ENCODE peak calls at places on chromosomes 5 and 9, in six cellular contexts. L is HS-5, O is NCI-H510A treated with DMSO at 0.1 percent for 48 hours, J is globus pallidus, D is ACHN, Q is hypothalamus. G is an unnamed sample.

GRCh38 chr9:19689324-19690087 is 99.3 kb downstream of the SLC24A2 start:
- DNase-seq in L (peak), O (no peak), J (no peak), D (no peak), Q (no peak), G (peak)

GRCh38 chr5:55364537-55365055 is 56.8 kb downstream of the MTREX start:
- DNase-seq in L (no peak), O (no peak), J (no peak), D (no peak), Q (no peak), G (no peak)

GRCh38 chr9:115013998-115014397 is 83.6 kb upstream of the TNFSF8 start:
- DNase-seq in L (no peak), O (peak), J (peak), D (peak), Q (peak), G (no peak)

GRCh38 chr5:27328480-27328879 is 290.1 kb upstream of the CDH9 start:
- DNase-seq in L (peak), O (no peak), J (no peak), D (no peak), Q (no peak), G (peak)

GRCh38 chr9:101176384-101176783 is 147.9 kb downstream of the PLPPR1 start:
- DNase-seq in L (no peak), O (no peak), J (no peak), D (peak), Q (no peak), G (no peak)

GRCh38 chr5:2751592-2752021 is at the start of gene IRX2:
- DNase-seq in L (no peak), O (no peak), J (peak), D (peak), Q (peak), G (peak)

GRCh38 chr5:50711280-50711679 is 44.8 kb downstream of the PARP8 start:
- DNase-seq in L (no peak), O (no peak), J (peak), D (peak), Q (no peak), G (no peak)

GRCh38 chr9:85515021-85515420 is 226.7 kb downstream of the AGTPBP1 start:
- DNase-seq in L (no peak), O (no peak), J (no peak), D (no peak), Q (no peak), G (peak)

GRCh38 chr5:113202904-113203716 is 226.5 kb downstream of the DCP2 start:
- DNase-seq in L (no peak), O (no peak), J (no peak), D (no peak), Q (no peak), G (peak)

GRCh38 chr5:132640613-132641012 is 17.4 kb upstream of the IL13 start:
- DNase-seq in L (no peak), O (no peak), J (no peak), D (no peak), Q (no peak), G (no peak)

GRCh38 chr9:36820392-36820861 is 213.6 kb downstream of the PAX5 start:
- DNase-seq in L (no peak), O (no peak), J (no peak), D (no peak), Q (no peak), G (no peak)

GRCh38 chr5:131532016-131532640 is 102.9 kb downstream of the RAPGEF6 start:
- DNase-seq in L (no peak), O (no peak), J (peak), D (no peak), Q (no peak), G (no peak)

GRCh38 chr5:177447611-177448243 is 1.1 kb downstream of the PRR7 start:
- DNase-seq in L (peak), O (no peak), J (peak), D (peak), Q (peak), G (no peak)

GRCh38 chr5:54580997-54581741 is 63.6 kb downstream of the SNX18 start:
- DNase-seq in L (no peak), O (no peak), J (no peak), D (no peak), Q (no peak), G (no peak)

GRCh38 chr5:170861855-170862766 is at the start of gene RANBP17:
- DNase-seq in L (no peak), O (peak), J (no peak), D (peak), Q (peak), G (peak)

GRCh38 chr5:53607896-53608295 is 47.5 kb downstream of the NDUFS4 start:
- DNase-seq in L (no peak), O (no peak), J (no peak), D (no peak), Q (no peak), G (no peak)

GRCh38 chr9:27572566-27572917 is 739 bp downstream of the C9orf72 start:
- DNase-seq in L (no peak), O (peak), J (peak), D (peak), Q (no peak), G (peak)

GRCh38 chr9:34190996-34191892 is 12.4 kb downstream of the UBAP1 start:
- DNase-seq in L (no peak), O (peak), J (no peak), D (peak), Q (no peak), G (no peak)

GRCh38 chr9:121694001-121694400 is 42.6 kb downstream of the DAB2IP start:
- DNase-seq in L (no peak), O (no peak), J (no peak), D (no peak), Q (no peak), G (no peak)

GRCh38 chr9:4662108-4662988 is at the start of gene PLPP6:
- DNase-seq in L (no peak), O (peak), J (peak), D (peak), Q (peak), G (peak)

GRCh38 chr9:82419827-82420486 is 431.4 kb downstream of the SPATA31D1 start:
- DNase-seq in L (no peak), O (no peak), J (no peak), D (no peak), Q (no peak), G (no peak)

GRCh38 chr9:124869986-124870560 is 8.1 kb downstream of the ARPC5L start:
- DNase-seq in L (no peak), O (peak), J (no peak), D (peak), Q (no peak), G (no peak)

GRCh38 chr9:134908524-134909364 is 9.0 kb downstream of the FCN1 start:
- DNase-seq in L (no peak), O (no peak), J (no peak), D (no peak), Q (no peak), G (no peak)

GRCh38 chr5:39506216-39506615 is 81.4 kb upstream of the DAB2 start:
- DNase-seq in L (no peak), O (no peak), J (no peak), D (no peak), Q (no peak), G (no peak)

GRCh38 chr9:121463026-121463827 is 36.4 kb downstream of the GGTA1 start:
- DNase-seq in L (no peak), O (peak), J (no peak), D (peak), Q (peak), G (no peak)

GRCh38 chr5:108220834-108221233 is 161.1 kb downstream of the FBXL17 start:
- DNase-seq in L (no peak), O (no peak), J (no peak), D (no peak), Q (no peak), G (no peak)

GRCh38 chr9:137970098-137970497 is 92.5 kb downstream of the CACNA1B start:
- DNase-seq in L (no peak), O (no peak), J (no peak), D (no peak), Q (no peak), G (no peak)

GRCh38 chr5:115816226-115817042 is at the start of gene CDO1:
- DNase-seq in L (no peak), O (no peak), J (peak), D (no peak), Q (peak), G (no peak)

GRCh38 chr9:101184813-101185278 is 156.3 kb downstream of the PLPPR1 start:
- DNase-seq in L (no peak), O (peak), J (no peak), D (no peak), Q (no peak), G (no peak)

GRCh38 chr9:2465921-2466460 is 155.6 kb upstream of the VLDLR start:
- DNase-seq in L (no peak), O (peak), J (no peak), D (peak), Q (no peak), G (peak)

GRCh38 chr9:111483419-111483861 is 743 bp downstream of the ECPAS start:
- DNase-seq in L (no peak), O (no peak), J (peak), D (no peak), Q (peak), G (no peak)

GRCh38 chr9:91836515-91836914 is 113.5 kb downstream of the ROR2 start:
- DNase-seq in L (no peak), O (no peak), J (no peak), D (no peak), Q (no peak), G (no peak)

GRCh38 chr9:137194909-137195308 is 5.6 kb downstream of the TPRN start:
- DNase-seq in L (no peak), O (peak), J (no peak), D (no peak), Q (no peak), G (no peak)

GRCh38 chr9:132663120-132663519 is 6.7 kb downstream of the DDX31 start:
- DNase-seq in L (no peak), O (no peak), J (no peak), D (no peak), Q (no peak), G (no peak)

GRCh38 chr5:103232393-103232999 is 26.1 kb upstream of the MACIR start:
- DNase-seq in L (no peak), O (peak), J (peak), D (peak), Q (no peak), G (no peak)

GRCh38 chr5:20476016-20476415 is 488.0 kb upstream of the CDH18 start:
- DNase-seq in L (no peak), O (no peak), J (no peak), D (no peak), Q (no peak), G (peak)